ENCODE peak calls at places on chromosomes 3 and 15, in seven cellular contexts. E, G, Z, F, W, X and H are unnamed samples. For H3K4me1, the result is how much of the 10 kb centered on the place peaks cover.

GRCh38 chr3:154684021-154684420 is 254.0 kb upstream of the GPR149 start:
- DNase-seq in E (no peak), G (peak), Z (no peak), F (no peak), W (no peak), X (no peak), H (peak)

GRCh38 chr3:103440539-103441113 is 1005.8 kb downstream of the ZPLD1 start:
- DNase-seq in E (no peak), G (peak), Z (no peak), F (no peak), W (no peak), X (no peak), H (no peak)

GRCh38 chr3:109563149-109563548 is 225.8 kb upstream of the DPPA4 start:
- DNase-seq in E (no peak), G (no peak), Z (peak), F (no peak), W (no peak), X (no peak), H (peak)

GRCh38 chr15:46315540-46315939 is 680.7 kb downstream of the SQOR start:
- DNase-seq in E (no peak), G (no peak), Z (no peak), F (no peak), W (no peak), X (no peak), H (no peak)

GRCh38 chr3:192825657-192826200 is 91.9 kb downstream of the MB21D2 start:
- DNase-seq in E (no peak), G (peak), Z (no peak), F (no peak), W (no peak), X (no peak), H (no peak)

GRCh38 chr3:112500621-112501020 is 1.3 kb upstream of the BTLA start:
- DNase-seq in E (no peak), G (no peak), Z (no peak), F (no peak), W (no peak), X (no peak), H (no peak)

GRCh38 chr3:153315781-153316180 is 153.8 kb downstream of the RAP2B start:
- DNase-seq in E (no peak), G (no peak), Z (no peak), F (no peak), W (no peak), X (no peak), H (no peak)

GRCh38 chr15:58346361-58346760 is 85.4 kb upstream of the LIPC start:
- DNase-seq in E (peak), G (no peak), Z (no peak), F (no peak), W (no peak), X (no peak), H (no peak)

GRCh38 chr15:68078365-68078764 is 24.2 kb downstream of the PIAS1 start:
- DNase-seq in E (no peak), G (no peak), Z (no peak), F (no peak), W (no peak), X (no peak), H (no peak)
- H3K4me1 ChIP-seq in E (under half), G (under half), Z (half or more), F (under half), W (under half), X (under half), H (under half)

GRCh38 chr3:125137432-125138033 is 75.0 kb downstream of the SLC12A8 start:
- DNase-seq in E (no peak), G (no peak), Z (no peak), F (no peak), W (no peak), X (no peak), H (no peak)
- H3K4me1 ChIP-seq in E (under half), G (under half), Z (under half), F (under half), W (under half), X (under half), H (under half)

DNA sequence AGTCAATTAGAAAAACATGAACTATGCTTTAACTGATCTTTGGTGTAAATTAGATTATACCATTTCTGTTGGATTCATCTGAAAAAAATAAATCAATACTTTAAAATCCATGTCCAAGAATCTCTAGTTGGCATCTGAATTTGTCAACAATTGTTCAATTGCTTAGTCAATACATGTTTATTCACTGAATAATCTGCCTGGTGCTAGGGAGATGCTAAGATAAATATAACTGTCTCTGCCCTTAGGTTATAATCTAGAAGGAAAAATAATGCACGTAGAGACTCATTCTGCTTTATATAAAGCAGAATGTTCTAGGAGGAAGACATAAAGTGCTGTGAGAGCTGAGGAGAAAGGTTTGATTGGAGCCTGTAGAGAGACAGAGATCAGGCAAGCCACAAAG is 537.2 kb upstream of the IL12A start:
- DNase-seq in E (no peak), G (no peak), Z (no peak), F (no peak), W (no peak), X (no peak), H (no peak)
- H3K4me1 ChIP-seq in E (under half), G (under half), Z (under half), F (under half), W (under half), X (under half), H (under half)

GRCh38 chr15:85754993-85755392 is 39.7 kb downstream of the KLHL25 start:
- DNase-seq in E (peak), G (no peak), Z (no peak), F (no peak), W (peak), X (no peak), H (no peak)

GRCh38 chr15:85752591-85752990 is 42.1 kb downstream of the KLHL25 start:
- DNase-seq in E (peak), G (no peak), Z (no peak), F (no peak), W (peak), X (no peak), H (no peak)

GRCh38 chr15:85751731-85752421 is 42.8 kb downstream of the KLHL25 start:
- DNase-seq in E (no peak), G (no peak), Z (no peak), F (no peak), W (peak), X (peak), H (no peak)

GRCh38 chr15:85753791-85754452 is 40.8 kb downstream of the KLHL25 start:
- DNase-seq in E (no peak), G (no peak), Z (no peak), F (no peak), W (no peak), X (no peak), H (no peak)

DNA sequence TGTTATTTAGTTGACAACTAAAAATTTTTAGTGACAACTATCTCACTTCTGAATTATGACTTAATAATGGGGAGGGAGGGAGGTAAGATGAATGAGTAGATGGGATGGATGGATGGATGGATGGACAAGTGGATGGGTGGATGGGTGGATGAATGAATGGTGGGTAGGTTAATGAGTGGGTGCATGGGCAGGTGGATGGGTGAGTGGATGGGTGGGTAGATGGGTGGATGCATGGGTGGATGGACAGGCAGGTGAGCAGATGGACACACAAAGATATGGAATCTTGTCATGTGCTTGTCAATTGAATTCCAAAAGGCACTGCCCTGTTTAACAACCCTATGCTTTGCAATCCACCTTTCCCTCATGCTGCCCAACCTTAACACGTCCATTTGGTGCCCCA is 41.5 kb downstream of the KLHL25 start:
- DNase-seq in E (no peak), G (no peak), Z (no peak), F (no peak), W (no peak), X (no peak), H (no peak)
- H3K4me1 ChIP-seq in E (under half), G (under half), Z (under half), F (under half), W (under half), X (under half), H (under half)

GRCh38 chr15:101122806-101123205 is 129.0 kb downstream of the CHSY1 start:
- DNase-seq in E (no peak), G (no peak), Z (no peak), F (no peak), W (no peak), X (no peak), H (no peak)
- H3K4me1 ChIP-seq in E (under half), G (under half), Z (under half), F (under half), W (under half), X (under half), H (under half)

DNA sequence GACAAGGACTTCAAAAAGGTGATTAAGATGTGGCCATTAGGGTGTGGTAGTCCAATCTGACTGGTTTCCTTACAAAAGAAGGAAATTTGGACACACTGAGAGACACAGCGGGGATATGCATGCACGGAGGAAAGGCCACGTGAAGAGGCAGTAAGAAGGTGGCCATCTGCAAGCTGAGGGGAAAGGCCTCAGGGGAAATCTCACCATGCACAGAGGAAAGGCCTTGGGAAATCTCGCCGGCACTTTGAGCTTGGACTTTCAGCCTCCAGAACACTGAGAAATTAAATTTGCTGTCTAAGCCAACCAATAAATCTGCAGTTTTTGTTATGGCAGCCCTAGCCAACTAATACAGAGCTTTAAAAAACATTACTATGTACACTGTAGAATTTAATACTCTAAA is 78.8 kb downstream of the DLG1 start:
- DNase-seq in E (no peak), G (no peak), Z (no peak), F (peak), W (no peak), X (no peak), H (no peak)
- H3K4me1 ChIP-seq in E (under half), G (under half), Z (under half), F (under half), W (under half), X (under half), H (under half)

GRCh38 chr3:78870484-78870883 is 897.3 kb downstream of the ROBO1 start:
- DNase-seq in E (no peak), G (no peak), Z (no peak), F (no peak), W (no peak), X (no peak), H (no peak)
- H3K4me1 ChIP-seq in E (under half), G (under half), Z (under half), F (under half), W (under half), X (under half), H (under half)

GRCh38 chr15:73632670-73633058 is 525 bp downstream of the NPTN start:
- DNase-seq in E (no peak), G (peak), Z (peak), F (no peak), W (no peak), X (no peak), H (peak)
- H3K4me1 ChIP-seq in E (under half), G (under half), Z (under half), F (under half), W (under half), X (under half), H (under half)

GRCh38 chr15:40927497-40928346 is 1.4 kb upstream of the DLL4 start:
- DNase-seq in E (no peak), G (no peak), Z (no peak), F (no peak), W (no peak), X (no peak), H (peak)

GRCh38 chr15:40928975-40929729 is at the start of gene DLL4:
- DNase-seq in E (peak), G (no peak), Z (no peak), F (peak), W (peak), X (no peak), H (no peak)

GRCh38 chr15:40926659-40927496 is 2.3 kb upstream of the DLL4 start:
- DNase-seq in E (no peak), G (no peak), Z (no peak), F (no peak), W (no peak), X (no peak), H (no peak)

GRCh38 chr15:40929730-40930429 is 740 bp downstream of the DLL4 start:
- DNase-seq in E (peak), G (no peak), Z (no peak), F (peak), W (peak), X (no peak), H (no peak)

GRCh38 chr15:40928351-40928974 is 677 bp upstream of the DLL4 start:
- DNase-seq in E (no peak), G (no peak), Z (no peak), F (peak), W (no peak), X (no peak), H (peak)
- H3K4me1 ChIP-seq in E (under half), G (under half), Z (half or more), F (half or more), W (under half), X (under half), H (under half)